ENCODE peak calls at places on chromosomes 11 and 22, in seven cellular contexts. One of them, this sample, is unnamed.

GRCh38 chr22:36022162-36022561 is 6.5 kb downstream of the RBFOX2 start:
- DNase-seq in fibroblast of lung: peak; percentile 70
- DNase-seq in brain microvascular endothelial cell: peak; percentile 24
- DNase-seq in left ventricle myocardium superior: no peak
- DNase-seq in mesendoderm: no peak
- DNase-seq in NCI-H1417: no peak
- DNase-seq in GM04504: no peak
- DNase-seq in this sample: no peak

GRCh38 chr11:110795124-110795624 is 82.9 kb upstream of the ARHGAP20 start:
- DNase-seq in left ventricle myocardium superior: no peak
- DNase-seq in brain microvascular endothelial cell: no peak
- DNase-seq in mesendoderm: no peak
- DNase-seq in NCI-H1417: no peak
- DNase-seq in GM04504: no peak
- DNase-seq in fibroblast of lung: no peak
- DNase-seq in this sample: no peak

GRCh38 chr11:75665126-75665525 is 3.7 kb downstream of the MAP6 start:
- DNase-seq in mesendoderm: no peak
- DNase-seq in NCI-H1417: no peak
- DNase-seq in GM04504: no peak
- DNase-seq in brain microvascular endothelial cell: no peak
- DNase-seq in left ventricle myocardium superior: no peak
- DNase-seq in fibroblast of lung: no peak
- DNase-seq in this sample: no peak

GRCh38 chr11:64218628-64219353 is 7.2 kb downstream of the TRPT1 start:
- DNase-seq in NCI-H1417: no peak
- DNase-seq in left ventricle myocardium superior: no peak
- DNase-seq in brain microvascular endothelial cell: no peak
- DNase-seq in GM04504: no peak
- DNase-seq in mesendoderm: no peak
- DNase-seq in fibroblast of lung: no peak
- DNase-seq in this sample: peak; percentile 22

GRCh38 chr11:76073716-76074115 is 132.6 kb downstream of the WNT11 start:
- DNase-seq in NCI-H1417: no peak
- DNase-seq in GM04504: peak; percentile 64
- DNase-seq in left ventricle myocardium superior: no peak
- DNase-seq in brain microvascular endothelial cell: no peak
- DNase-seq in mesendoderm: no peak
- DNase-seq in fibroblast of lung: peak; percentile 47
- DNase-seq in this sample: no peak

GRCh38 chr11:19323502-19323901 is 82.8 kb upstream of the E2F8 start:
- DNase-seq in GM04504: no peak
- DNase-seq in NCI-H1417: no peak
- DNase-seq in left ventricle myocardium superior: no peak
- DNase-seq in mesendoderm: no peak
- DNase-seq in fibroblast of lung: no peak
- DNase-seq in brain microvascular endothelial cell: no peak
- DNase-seq in this sample: no peak

GRCh38 chr22:44448271-44448780 is 49.7 kb downstream of the RTL6 start:
- DNase-seq in left ventricle myocardium superior: peak; percentile 84
- DNase-seq in mesendoderm: no peak
- DNase-seq in fibroblast of lung: peak; percentile 97
- DNase-seq in brain microvascular endothelial cell: peak; percentile 90
- DNase-seq in GM04504: peak; percentile 93
- DNase-seq in NCI-H1417: no peak
- DNase-seq in this sample: peak; percentile 59

GRCh38 chr11:19742595-19743292 is 30.1 kb downstream of the NAV2 start:
- DNase-seq in GM04504: peak; percentile 56
- DNase-seq in left ventricle myocardium superior: peak; percentile 84
- DNase-seq in mesendoderm: peak; percentile 86
- DNase-seq in brain microvascular endothelial cell: peak; percentile 79
- DNase-seq in fibroblast of lung: peak; percentile 54
- DNase-seq in NCI-H1417: peak; percentile 65
- DNase-seq in this sample: peak; percentile 79

GRCh38 chr11:69132301-69132670 is 23.4 kb upstream of the SMIM38 start:
- DNase-seq in mesendoderm: no peak
- DNase-seq in GM04504: no peak
- DNase-seq in brain microvascular endothelial cell: no peak
- DNase-seq in fibroblast of lung: no peak
- DNase-seq in left ventricle myocardium superior: no peak
- DNase-seq in NCI-H1417: no peak
- DNase-seq in this sample: no peak

GRCh38 chr11:115334932-115335788 is 169.1 kb downstream of the CADM1 start:
- DNase-seq in brain microvascular endothelial cell: no peak
- DNase-seq in NCI-H1417: no peak
- DNase-seq in left ventricle myocardium superior: no peak
- DNase-seq in fibroblast of lung: peak; percentile 54
- DNase-seq in GM04504: peak; percentile 1
- DNase-seq in mesendoderm: peak; percentile 25
- DNase-seq in this sample: no peak

GRCh38 chr22:23182289-23183106 is 2.2 kb downstream of the BCR start:
- DNase-seq in brain microvascular endothelial cell: no peak
- DNase-seq in left ventricle myocardium superior: no peak
- DNase-seq in mesendoderm: peak; percentile 70
- DNase-seq in fibroblast of lung: peak; percentile 41
- DNase-seq in GM04504: no peak
- DNase-seq in NCI-H1417: peak; percentile 35
- DNase-seq in this sample: no peak

GRCh38 chr11:18314794-18315523 is 7.0 kb downstream of the HPS5 start:
- DNase-seq in GM04504: no peak
- DNase-seq in left ventricle myocardium superior: no peak
- DNase-seq in mesendoderm: peak; percentile 34
- DNase-seq in brain microvascular endothelial cell: peak; percentile 7
- DNase-seq in fibroblast of lung: peak; percentile 62
- DNase-seq in NCI-H1417: no peak
- DNase-seq in this sample: no peak

GRCh38 chr11:63687845-63688244 is 6.5 kb downstream of the RTN3 start:
- DNase-seq in left ventricle myocardium superior: no peak
- DNase-seq in NCI-H1417: no peak
- DNase-seq in brain microvascular endothelial cell: no peak
- DNase-seq in mesendoderm: no peak
- DNase-seq in GM04504: no peak
- DNase-seq in fibroblast of lung: no peak
- DNase-seq in this sample: no peak

GRCh38 chr11:30991376-30991775 is 378.2 kb downstream of the DCDC1 start:
- DNase-seq in mesendoderm: no peak
- DNase-seq in GM04504: no peak
- DNase-seq in NCI-H1417: no peak
- DNase-seq in left ventricle myocardium superior: no peak
- DNase-seq in fibroblast of lung: no peak
- DNase-seq in brain microvascular endothelial cell: no peak
- DNase-seq in this sample: no peak

GRCh38 chr22:36977401-36977861 is 41.8 kb downstream of the TST start:
- DNase-seq in mesendoderm: peak; percentile 89
- DNase-seq in NCI-H1417: peak; percentile 20
- DNase-seq in fibroblast of lung: peak; percentile 28
- DNase-seq in brain microvascular endothelial cell: peak; percentile 26
- DNase-seq in GM04504: no peak
- DNase-seq in left ventricle myocardium superior: peak; percentile 77
- DNase-seq in this sample: peak; percentile 43

GRCh38 chr11:112882494-112883381 is 78.5 kb upstream of the NCAM1 start:
- DNase-seq in fibroblast of lung: no peak
- DNase-seq in left ventricle myocardium superior: peak; percentile 64
- DNase-seq in mesendoderm: no peak
- DNase-seq in GM04504: no peak
- DNase-seq in brain microvascular endothelial cell: no peak
- DNase-seq in NCI-H1417: no peak
- DNase-seq in this sample: peak; percentile 74

GRCh38 chr11:69655479-69656394 is 14.8 kb downstream of the CCND1 start:
- DNase-seq in NCI-H1417: no peak
- DNase-seq in mesendoderm: no peak
- DNase-seq in brain microvascular endothelial cell: no peak
- DNase-seq in GM04504: no peak
- DNase-seq in fibroblast of lung: no peak
- DNase-seq in left ventricle myocardium superior: no peak
- DNase-seq in this sample: peak; percentile 16

GRCh38 chr11:77316733-77317342 is 15.4 kb upstream of the GDPD4 start:
- DNase-seq in fibroblast of lung: no peak
- DNase-seq in GM04504: no peak
- DNase-seq in left ventricle myocardium superior: no peak
- DNase-seq in mesendoderm: no peak
- DNase-seq in NCI-H1417: no peak
- DNase-seq in brain microvascular endothelial cell: no peak
- DNase-seq in this sample: no peak

GRCh38 chr11:17298302-17298701 is 21.8 kb downstream of the NUCB2 start:
- DNase-seq in brain microvascular endothelial cell: no peak
- DNase-seq in fibroblast of lung: no peak
- DNase-seq in mesendoderm: no peak
- DNase-seq in GM04504: no peak
- DNase-seq in left ventricle myocardium superior: no peak
- DNase-seq in NCI-H1417: no peak
- DNase-seq in this sample: no peak

GRCh38 chr11:65379698-65380459 is 2.6 kb downstream of the SLC25A45 start:
- DNase-seq in left ventricle myocardium superior: no peak
- DNase-seq in GM04504: no peak
- DNase-seq in fibroblast of lung: no peak
- DNase-seq in mesendoderm: no peak
- DNase-seq in NCI-H1417: no peak
- DNase-seq in brain microvascular endothelial cell: no peak
- DNase-seq in this sample: no peak

GRCh38 chr11:85779956-85780640 is 30.8 kb downstream of the SYTL2 start:
- DNase-seq in mesendoderm: peak; percentile 64
- DNase-seq in left ventricle myocardium superior: no peak
- DNase-seq in fibroblast of lung: no peak
- DNase-seq in GM04504: peak; percentile 33
- DNase-seq in NCI-H1417: no peak
- DNase-seq in brain microvascular endothelial cell: no peak
- DNase-seq in this sample: no peak

GRCh38 chr11:20131744-20132666 is 28.3 kb downstream of the DBX1 start:
- DNase-seq in GM04504: no peak
- DNase-seq in fibroblast of lung: peak; percentile 63
- DNase-seq in mesendoderm: peak; percentile 82
- DNase-seq in left ventricle myocardium superior: peak; percentile 67
- DNase-seq in NCI-H1417: no peak
- DNase-seq in brain microvascular endothelial cell: peak; percentile 53
- DNase-seq in this sample: peak; percentile 41

GRCh38 chr11:93747122-93747521 is 5.7 kb downstream of the C11orf54 start:
- DNase-seq in fibroblast of lung: no peak
- DNase-seq in mesendoderm: no peak
- DNase-seq in GM04504: no peak
- DNase-seq in left ventricle myocardium superior: no peak
- DNase-seq in brain microvascular endothelial cell: no peak
- DNase-seq in NCI-H1417: no peak
- DNase-seq in this sample: no peak

GRCh38 chr22:50572965-50573364 is 5.3 kb downstream of the CPT1B start:
- DNase-seq in NCI-H1417: no peak
- DNase-seq in fibroblast of lung: no peak
- DNase-seq in mesendoderm: no peak
- DNase-seq in brain microvascular endothelial cell: no peak
- DNase-seq in left ventricle myocardium superior: no peak
- DNase-seq in GM04504: no peak
- DNase-seq in this sample: no peak

GRCh38 chr11:70668204-70669202 is 270.2 kb downstream of the CTTN start:
- DNase-seq in fibroblast of lung: peak; percentile 33
- DNase-seq in brain microvascular endothelial cell: no peak
- DNase-seq in GM04504: no peak
- DNase-seq in NCI-H1417: no peak
- DNase-seq in left ventricle myocardium superior: no peak
- DNase-seq in mesendoderm: no peak
- DNase-seq in this sample: no peak

GRCh38 chr22:25482868-25483639 is 81.4 kb upstream of the GRK3 start:
- DNase-seq in NCI-H1417: no peak
- DNase-seq in mesendoderm: no peak
- DNase-seq in brain microvascular endothelial cell: no peak
- DNase-seq in left ventricle myocardium superior: no peak
- DNase-seq in GM04504: no peak
- DNase-seq in fibroblast of lung: no peak
- DNase-seq in this sample: no peak

GRCh38 chr11:73335204-73335923 is 27.3 kb downstream of the ARHGEF17 start:
- DNase-seq in left ventricle myocardium superior: peak; percentile 89
- DNase-seq in mesendoderm: peak; percentile 86
- DNase-seq in GM04504: peak; percentile 70
- DNase-seq in fibroblast of lung: peak; percentile 74
- DNase-seq in brain microvascular endothelial cell: peak; percentile 78
- DNase-seq in NCI-H1417: peak; percentile 65
- DNase-seq in this sample: peak; percentile 82

GRCh38 chr22:44003776-44004460 is 20.2 kb upstream of the PARVB start:
- DNase-seq in brain microvascular endothelial cell: no peak
- DNase-seq in NCI-H1417: no peak
- DNase-seq in fibroblast of lung: no peak
- DNase-seq in left ventricle myocardium superior: no peak
- DNase-seq in mesendoderm: peak; percentile 67
- DNase-seq in GM04504: no peak
- DNase-seq in this sample: no peak

GRCh38 chr22:29901354-29901753 is 18.4 kb downstream of the MTMR3 start:
- DNase-seq in GM04504: no peak
- DNase-seq in brain microvascular endothelial cell: no peak
- DNase-seq in mesendoderm: no peak
- DNase-seq in left ventricle myocardium superior: no peak
- DNase-seq in NCI-H1417: no peak
- DNase-seq in fibroblast of lung: no peak
- DNase-seq in this sample: no peak

GRCh38 chr11:1987024-1987423 is 10.6 kb downstream of the H19 start:
- DNase-seq in brain microvascular endothelial cell: no peak
- DNase-seq in NCI-H1417: no peak
- DNase-seq in mesendoderm: no peak
- DNase-seq in GM04504: no peak
- DNase-seq in fibroblast of lung: no peak
- DNase-seq in left ventricle myocardium superior: no peak
- DNase-seq in this sample: no peak

GRCh38 chr22:49564666-49565515 is 262.8 kb downstream of the BRD1 start:
- DNase-seq in left ventricle myocardium superior: peak; percentile 25
- DNase-seq in brain microvascular endothelial cell: no peak
- DNase-seq in fibroblast of lung: no peak
- DNase-seq in GM04504: no peak
- DNase-seq in NCI-H1417: no peak
- DNase-seq in mesendoderm: no peak
- DNase-seq in this sample: no peak

GRCh38 chr11:20110908-20111669 is 49.2 kb downstream of the DBX1 start:
- DNase-seq in left ventricle myocardium superior: no peak
- DNase-seq in brain microvascular endothelial cell: peak; percentile 73
- DNase-seq in GM04504: peak; percentile 93
- DNase-seq in mesendoderm: peak; percentile 91
- DNase-seq in NCI-H1417: peak; percentile 61
- DNase-seq in fibroblast of lung: peak; percentile 98
- DNase-seq in this sample: no peak

GRCh38 chr22:35559354-35560005 is 18.8 kb downstream of the RASD2 start:
- DNase-seq in GM04504: no peak
- DNase-seq in left ventricle myocardium superior: no peak
- DNase-seq in fibroblast of lung: peak; percentile 66
- DNase-seq in brain microvascular endothelial cell: no peak
- DNase-seq in NCI-H1417: no peak
- DNase-seq in mesendoderm: no peak
- DNase-seq in this sample: no peak

This sample was measured in heart left ventricle.